ENCODE peak calls at places on chromosomes 4 and X, in eight cellular contexts. H is endothelial cell, Z is Calu3, M is HL-60, D is dorsolateral prefrontal cortex, N is AG10803, T is nephron progenitor cell, Y is spleen. I is an unnamed sample.
A peak's percentile ranks its signal among the peaks of the same experiment; 100 is the strongest.

GRCh38 chr4:83535520-83535944 is 376 bp upstream of the GPAT3 start:
- DNase-seq in N (peak; percentile 70), Z (peak; percentile 40), M (no peak), Y (peak; percentile 78), T (peak; percentile 31), H (peak; percentile 11), D (no peak), I (no peak)

GRCh38 chr4:165971941-165972340 is 98.9 kb downstream of the TLL1 start:
- DNase-seq in N (no peak), D (no peak), Y (no peak), H (no peak), M (no peak), Z (no peak), T (no peak), I (no peak)

GRCh38 chr4:154004859-154005520 is 216.1 kb upstream of the SFRP2 start:
- DNase-seq in Z (no peak), M (no peak), N (peak; percentile 97), D (no peak), Y (no peak), H (no peak), T (no peak), I (no peak)

GRCh38 chr4:122625156-122625555 is 4.3 kb upstream of the IL21 start:
- DNase-seq in N (peak; percentile 40), H (no peak), T (no peak), M (no peak), Y (no peak), D (no peak), Z (no peak), I (no peak)

GRCh38 chrX:15749642-15750610 is 11.9 kb downstream of the CA5B start:
- DNase-seq in N (peak; percentile 44), D (no peak), Y (no peak), M (no peak), H (no peak), Z (no peak), T (no peak), I (no peak)

GRCh38 chr4:52106701-52107100 is 55.6 kb downstream of the SPATA18 start:
- DNase-seq in N (peak; percentile 78), T (no peak), Z (no peak), D (no peak), H (no peak), M (no peak), Y (no peak), I (no peak)

GRCh38 chrX:154354516-154354915 is 19.9 kb downstream of the FLNA start:
- DNase-seq in T (no peak), M (no peak), Z (no peak), N (no peak), D (no peak), H (no peak), Y (no peak), I (no peak)

GRCh38 chr4:28948501-28948900 is 1771.7 kb upstream of the PCDH7 start:
- DNase-seq in Z (no peak), N (no peak), H (no peak), M (no peak), T (no peak), D (no peak), Y (no peak), I (no peak)

GRCh38 chrX:95346854-95347253 is 1337.8 kb upstream of the DIAPH2 start:
- DNase-seq in H (no peak), Z (no peak), D (no peak), Y (no peak), M (no peak), T (no peak), N (no peak), I (no peak)

GRCh38 chr4:80103615-80104014 is 30.6 kb upstream of the ANTXR2 start:
- DNase-seq in M (no peak), T (no peak), N (no peak), Z (no peak), Y (no peak), H (no peak), D (no peak), I (no peak)

GRCh38 chr4:169774466-169775445 is 17.0 kb upstream of the HPF1 start:
- DNase-seq in D (no peak), H (peak; percentile 53), Y (peak; percentile 76), Z (no peak), N (no peak), T (peak; percentile 33), M (no peak), I (no peak)

GRCh38 chr4:109441858-109442480 is 8.4 kb downstream of the SEC24B start:
- DNase-seq in T (no peak), H (no peak), M (no peak), Z (no peak), D (no peak), Y (no peak), N (no peak), I (no peak)

GRCh38 chrX:78945186-78945912 is at the start of gene P2RY10:
- DNase-seq in D (no peak), Y (no peak), M (no peak), T (no peak), N (no peak), H (no peak), Z (no peak), I (no peak)

GRCh38 chr4:2591189-2591588 is 54.7 kb downstream of the FAM193A start:
- DNase-seq in T (no peak), H (no peak), D (no peak), N (peak; percentile 46), Y (no peak), Z (no peak), M (no peak), I (no peak)

GRCh38 chrX:154019061-154019621 is 561 bp downstream of the IRAK1 start:
- DNase-seq in T (peak; percentile 35), N (no peak), M (peak; percentile 35), Y (no peak), Z (peak; percentile 19), D (no peak), H (no peak), I (no peak)

GRCh38 chr4:4425119-4425690 is 38.3 kb downstream of the NSG1 start:
- DNase-seq in D (no peak), Y (no peak), M (no peak), Z (no peak), N (no peak), H (no peak), T (no peak), I (peak; percentile 55)

GRCh38 chr4:76753814-76754213 is 144.1 kb downstream of the SOWAHB start:
- DNase-seq in Y (no peak), H (no peak), M (no peak), D (no peak), Z (no peak), T (no peak), N (peak; percentile 96), I (no peak)

GRCh38 chrX:46279214-46279924 is 265.9 kb downstream of the ZNF674 start:
- DNase-seq in T (no peak), Z (no peak), Y (no peak), D (no peak), N (no peak), H (no peak), M (peak; percentile 12), I (no peak)

GRCh38 chr4:53688186-53688790 is 97.0 kb upstream of the LNX1 start:
- DNase-seq in M (peak; percentile 68), Y (no peak), N (peak; percentile 99), H (no peak), T (no peak), Z (peak; percentile 2), D (no peak), I (no peak)

GRCh38 chr4:100945789-100946188 is 401.5 kb downstream of the PPP3CA start:
- DNase-seq in H (no peak), Z (no peak), N (no peak), T (no peak), Y (no peak), M (no peak), D (no peak), I (no peak)

GRCh38 chrX:130086414-130087207 is 23.7 kb downstream of the ELF4 start:
- DNase-seq in N (no peak), Z (no peak), H (no peak), T (no peak), Y (peak; percentile 93), D (no peak), M (peak; percentile 79), I (no peak)

GRCh38 chr4:40124690-40125089 is 68.0 kb downstream of the N4BP2 start:
- DNase-seq in M (no peak), Z (no peak), H (no peak), N (no peak), Y (no peak), T (no peak), D (no peak), I (no peak)

GRCh38 chr4:126238010-126238409 is 923.3 kb downstream of the FAT4 start:
- DNase-seq in N (no peak), Z (no peak), Y (no peak), T (no peak), M (no peak), D (no peak), H (no peak), I (no peak)

GRCh38 chr4:174713821-174714220 is 115.2 kb downstream of the GLRA3 start:
- DNase-seq in N (no peak), D (no peak), Z (no peak), T (no peak), H (no peak), Y (no peak), M (no peak), I (no peak)

GRCh38 chr4:174713181-174713580 is 115.9 kb downstream of the GLRA3 start:
- DNase-seq in Z (no peak), T (no peak), N (no peak), D (no peak), H (no peak), Y (no peak), M (no peak), I (no peak)

GRCh38 chr4:174716986-174717770 is 111.9 kb downstream of the GLRA3 start:
- DNase-seq in Y (no peak), M (no peak), H (no peak), Z (no peak), T (no peak), D (no peak), N (no peak), I (no peak)

GRCh38 chr4:174717788-174718187 is 111.3 kb downstream of the GLRA3 start:
- DNase-seq in N (no peak), M (no peak), Z (no peak), H (no peak), D (no peak), T (no peak), Y (no peak), I (no peak)

GRCh38 chr4:174714393-174715211 is 114.4 kb downstream of the GLRA3 start:
- DNase-seq in Y (no peak), N (peak; percentile 56), M (peak; percentile 10), Z (peak; percentile 39), D (no peak), H (peak; percentile 53), T (peak; percentile 50), I (no peak)
- TF ChIP-seq CTCF in Y (peak; percentile 67), N (peak; percentile 97), M (peak; percentile 43), Z (peak; percentile 47), D (peak; percentile 64), H (peak; percentile 72), T (peak; percentile 77), I (peak; percentile 78)

GRCh38 chr4:127352220-127352619 is 280.5 kb upstream of the INTU start:
- DNase-seq in Z (no peak), T (no peak), N (no peak), H (no peak), Y (no peak), M (no peak), D (no peak), I (no peak)
- TF ChIP-seq CTCF in Z (no peak), T (no peak), N (no peak), H (no peak), Y (no peak), M (no peak), D (no peak), I (peak; percentile 22)

GRCh38 chrX:53685711-53686110 is 808 bp downstream of the HUWE1 start:
- DNase-seq in M (no peak), Z (no peak), Y (no peak), N (no peak), H (no peak), D (no peak), T (no peak), I (no peak)
- TF ChIP-seq CTCF in M (no peak), Z (no peak), Y (no peak), N (no peak), H (no peak), D (no peak), T (no peak), I (no peak)

GRCh38 chr4:114180481-114180880 is 201.0 kb upstream of the ARSJ start:
- DNase-seq in H (peak; percentile 59), D (peak; percentile 21), Y (no peak), T (peak; percentile 31), M (no peak), Z (peak; percentile 59), N (peak; percentile 36), I (no peak)
- TF ChIP-seq CTCF in H (no peak), D (peak; percentile 47), Y (peak; percentile 55), T (peak; percentile 38), M (no peak), Z (peak; percentile 34), N (peak; percentile 52), I (peak; percentile 66)